ENCODE peak calls at places on chromosomes 5 and 9, in eight cellular contexts. T is HepG2, P is GM23338, E is H1, K is breast epithelium, X is upper lobe of left lung, V is stomach, M is transverse colon. J is an unnamed sample. For H3K4me1, the result is how much of the 10 kb centered on the place peaks cover.

GRCh38 chr9:114619205-114619758 is 8.2 kb downstream of the TMEM268 start:
- DNase-seq in V (peak), T (no peak), P (no peak), X (peak), E (no peak), K (no peak), M (no peak), J (peak)

GRCh38 chr5:89452081-89452480 is 569.1 kb upstream of the MEF2C start:
- DNase-seq in P (no peak), K (no peak), X (no peak), M (no peak), E (no peak), V (no peak), T (no peak), J (no peak)

GRCh38 chr5:107557051-107557658 is 113.6 kb downstream of the EFNA5 start:
- DNase-seq in P (peak), V (no peak), K (peak), M (no peak), X (no peak), T (no peak), E (no peak), J (peak)

GRCh38 chr9:15927131-15927530 is 374.3 kb downstream of the CCDC171 start:
- DNase-seq in P (no peak), X (no peak), K (no peak), E (no peak), M (no peak), V (no peak), T (no peak), J (no peak)

GRCh38 chr9:5578018-5578697 is 50.7 kb upstream of the RIC1 start:
- DNase-seq in M (no peak), X (no peak), P (no peak), K (no peak), T (no peak), V (no peak), E (no peak), J (no peak)

GRCh38 chr9:1454211-1454979 is 404.2 kb downstream of the DMRT2 start:
- DNase-seq in M (no peak), K (no peak), P (no peak), E (no peak), X (no peak), T (peak), V (no peak), J (no peak)

GRCh38 chr5:1416856-1417469 is 28.3 kb downstream of the SLC6A3 start:
- DNase-seq in X (no peak), E (no peak), P (no peak), M (no peak), K (no peak), V (no peak), T (no peak), J (no peak)

GRCh38 chr5:137564475-137564961 is 65.4 kb upstream of the SPOCK1 start:
- DNase-seq in P (no peak), X (no peak), V (no peak), M (no peak), T (no peak), E (no peak), K (no peak), J (no peak)

GRCh38 chr5:97550164-97550563 is 367.1 kb upstream of the RIOK2 start:
- DNase-seq in K (no peak), X (no peak), P (peak), E (no peak), T (no peak), V (no peak), M (no peak), J (no peak)

GRCh38 chr9:133937120-133937519 is 55.0 kb downstream of the VAV2 start:
- DNase-seq in M (no peak), X (no peak), E (no peak), T (no peak), K (no peak), P (no peak), V (no peak), J (no peak)

GRCh38 chr5:135491038-135491551 is 38.9 kb upstream of the TIFAB start:
- DNase-seq in T (no peak), V (no peak), X (no peak), M (no peak), E (no peak), K (no peak), P (peak), J (no peak)
- TF ChIP-seq POLR2AphosphoS5 in T (no peak), V (no peak), X (no peak), M (no peak), E (no peak), K (no peak), P (no peak), J (no peak)

DNA sequence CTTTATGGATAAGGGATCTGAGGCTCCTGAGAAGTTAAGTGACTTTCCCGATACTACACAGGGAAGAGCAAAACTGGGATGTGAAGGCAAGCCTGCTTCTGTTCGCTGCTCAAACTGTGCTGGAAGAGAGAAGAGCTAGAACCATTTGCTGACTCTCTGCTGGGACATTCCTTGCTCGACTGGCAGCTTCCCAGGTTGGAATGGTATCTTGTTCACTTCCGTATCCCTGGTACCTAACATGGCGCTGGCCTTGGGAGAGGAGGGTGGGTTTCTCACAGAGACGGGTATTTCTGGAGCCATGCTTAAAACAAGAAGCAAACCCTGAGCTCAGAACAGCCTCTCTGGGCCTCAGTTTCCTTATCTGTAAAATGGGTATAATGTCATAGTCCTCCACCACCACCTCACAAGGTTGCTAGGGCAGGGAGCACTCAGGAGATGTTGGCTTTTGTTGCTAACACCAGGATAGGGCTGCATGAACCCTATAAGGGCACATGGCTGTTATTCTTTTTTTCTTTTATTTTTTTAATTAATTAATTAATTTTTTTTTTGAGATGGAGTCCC is 68.0 kb upstream of the STXBP1 start:
- DNase-seq in V (no peak), E (no peak), T (no peak), X (no peak), P (no peak), K (no peak), M (no peak), J (no peak)
- H3K4me1 ChIP-seq in V (half or more), E (under half), T (under half), X (half or more), P (under half), K (under half), M (half or more), J (half or more)

GRCh38 chr5:154541553-154541952 is 63.5 kb upstream of the HAND1 start:
- DNase-seq in M (no peak), V (no peak), E (peak), K (no peak), T (no peak), P (peak), X (no peak), J (no peak)
- TF ChIP-seq CTCF in M (no peak), V (no peak), E (peak), K (no peak), T (peak), P (peak), X (no peak), J (no peak)

GRCh38 chr9:109908459-109909390 is 128.7 kb downstream of the PALM2AKAP2 start:
- DNase-seq in T (no peak), M (no peak), X (no peak), E (no peak), V (no peak), P (no peak), K (no peak), J (no peak)

GRCh38 chr9:109906766-109907382 is 126.9 kb downstream of the PALM2AKAP2 start:
- DNase-seq in K (no peak), P (no peak), E (no peak), M (no peak), T (peak), X (no peak), V (no peak), J (no peak)

GRCh38 chr9:109907400-109907799 is 127.4 kb downstream of the PALM2AKAP2 start:
- DNase-seq in M (peak), P (no peak), V (no peak), T (no peak), X (no peak), E (no peak), K (no peak), J (no peak)

GRCh38 chr9:109905472-109905871 is 125.5 kb downstream of the PALM2AKAP2 start:
- DNase-seq in E (no peak), P (no peak), V (no peak), T (no peak), X (no peak), M (no peak), K (no peak), J (no peak)

GRCh38 chr9:109907810-109908458 is 127.9 kb downstream of the PALM2AKAP2 start:
- DNase-seq in K (no peak), V (no peak), T (peak), P (no peak), E (no peak), X (no peak), M (no peak), J (no peak)
- TF ChIP-seq POLR2AphosphoS5 in K (no peak), V (no peak), T (no peak), P (no peak), E (no peak), X (no peak), M (no peak), J (no peak)

GRCh38 chr5:35832757-35833156 is 23.9 kb upstream of the IL7R start:
- DNase-seq in K (no peak), P (no peak), T (no peak), E (no peak), V (no peak), X (no peak), M (no peak), J (no peak)

GRCh38 chr5:35842856-35843255 is 13.8 kb upstream of the IL7R start:
- DNase-seq in X (no peak), M (no peak), P (no peak), T (no peak), K (no peak), V (no peak), E (no peak), J (no peak)

GRCh38 chr5:35835796-35836742 is 20.6 kb upstream of the IL7R start:
- DNase-seq in M (no peak), T (no peak), X (no peak), K (no peak), P (no peak), V (no peak), E (no peak), J (no peak)

GRCh38 chr5:35838370-35839042 is 18.2 kb upstream of the IL7R start:
- DNase-seq in T (no peak), K (no peak), X (no peak), M (no peak), V (no peak), P (no peak), E (no peak), J (no peak)
- H3K4me1 ChIP-seq in T (under half), K (under half), X (under half), M (under half), V (under half), P (under half), E (under half), J (under half)

DNA sequence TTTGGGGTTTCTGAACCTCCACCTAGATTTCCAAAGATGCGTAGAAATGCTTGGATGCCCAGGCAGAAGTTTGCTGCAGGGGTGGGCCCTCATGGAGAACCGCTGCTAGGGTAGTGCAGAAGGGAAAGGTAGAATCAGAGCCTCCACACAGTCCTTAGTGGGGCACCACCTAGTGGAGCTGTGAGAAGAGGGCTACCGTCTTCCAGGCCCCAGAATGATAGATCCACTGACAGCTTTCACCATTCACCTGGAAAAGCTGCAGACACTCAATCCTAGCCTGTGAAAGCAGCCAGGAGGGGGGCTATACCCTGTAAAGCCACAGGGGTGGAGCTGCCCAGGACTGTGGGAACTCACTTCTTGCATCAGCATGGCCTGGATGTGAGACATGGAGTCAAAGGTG is 13.3 kb upstream of the HSDL2 start:
- DNase-seq in M (no peak), T (peak), P (peak), E (peak), X (no peak), V (no peak), K (no peak), J (no peak)
- TF ChIP-seq CTCF in M (no peak), T (peak), P (peak), E (peak), X (no peak), V (no peak), K (no peak), J (no peak)

GRCh38 chr5:73822276-73822988 is 196.4 kb downstream of the ARHGEF28 start:
- DNase-seq in K (no peak), T (no peak), X (no peak), P (no peak), M (no peak), V (no peak), E (no peak), J (no peak)
- TF ChIP-seq POLR2AphosphoS5 in K (no peak), T (no peak), X (no peak), P (no peak), M (no peak), V (no peak), E (no peak), J (no peak)

DNA sequence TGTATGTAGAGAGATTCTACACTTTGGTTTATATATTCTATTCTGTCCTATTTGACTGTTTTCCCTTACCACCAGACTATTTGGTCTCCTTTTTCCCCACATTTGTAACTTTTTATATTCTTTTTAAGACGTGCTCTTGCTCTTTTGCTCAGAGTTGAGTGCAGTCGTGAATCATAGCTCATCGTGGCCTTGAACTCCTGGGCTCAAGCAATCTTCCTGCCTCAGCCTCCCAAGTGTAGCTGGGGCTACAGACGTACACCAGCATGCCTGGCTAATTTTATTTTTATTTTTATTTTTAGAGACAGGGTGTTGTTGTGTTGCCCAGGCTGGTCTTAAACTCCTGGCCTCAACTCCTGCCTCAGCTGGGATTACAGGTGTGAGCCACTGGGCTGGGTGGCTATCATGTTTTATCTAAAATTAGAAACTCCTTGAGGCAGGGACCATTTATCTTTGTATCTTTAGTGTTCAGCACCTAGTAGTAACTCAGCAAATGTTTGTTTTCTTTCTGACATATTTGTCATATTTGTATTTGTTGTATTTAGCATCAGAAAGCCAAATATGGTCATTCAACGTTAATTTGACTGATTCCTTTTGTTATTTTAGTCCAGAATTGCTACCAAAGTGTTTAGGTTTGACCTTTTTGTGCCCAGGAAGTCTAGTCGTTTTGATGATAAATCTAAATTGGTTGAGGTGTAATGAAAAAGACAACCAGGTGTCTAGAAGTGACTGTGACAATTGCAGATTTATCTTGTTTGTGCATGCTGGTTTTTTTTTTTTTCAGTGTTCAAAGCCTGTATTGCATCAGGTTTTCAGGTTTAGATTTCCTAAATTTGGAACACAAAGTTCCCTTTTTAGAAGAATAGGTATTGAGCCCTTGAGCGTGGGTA is 44.3 kb downstream of the ERBIN start:
- DNase-seq in X (no peak), M (no peak), T (no peak), E (no peak), K (no peak), V (no peak), P (no peak), J (no peak)
- H3K4me1 ChIP-seq in X (under half), M (under half), T (under half), E (under half), K (under half), V (half or more), P (under half), J (under half)

J was measured in prostate gland.